ENCODE peak calls at places on chromosomes 5 and 9, in eight cellular contexts. A is BJ; X is stimulated activated CD4-positive, alpha-beta T cell treated with anti-CD3 and anti-CD28 coated beads, Interleukin-2, amount 100 ng/mL, for 24 hours; P is NCI-H524; H is WTC11; C is activated T-cell treated with anti-CD3 and anti-CD28 coated beads for 24 hours; L is AG10803; S is astrocyte of the cerebellum. Q is an unnamed sample.

GRCh38 chr5:180281706-180282105 is 10.2 kb downstream of the MAPK9 start:
- DNase-seq in A (no peak), X (no peak), P (no peak), H (no peak), C (no peak), L (no peak), S (no peak), Q (no peak)

GRCh38 chr9:129331772-129332512 is 153.9 kb upstream of the IER5L start:
- DNase-seq in A (no peak), X (no peak), P (no peak), H (no peak), C (no peak), L (peak; percentile 40), S (no peak), Q (no peak)

GRCh38 chr9:109417585-109418544 is 80.2 kb downstream of the PTPN3 start:
- DNase-seq in A (no peak), X (no peak), P (peak; percentile 50), H (no peak), C (no peak), L (no peak), S (no peak), Q (no peak)

GRCh38 chr5:132836852-132837251 is 6.4 kb upstream of the SHROOM1 start:
- DNase-seq in A (no peak), X (no peak), P (no peak), H (no peak), C (no peak), L (no peak), S (no peak), Q (no peak)

GRCh38 chr9:126236273-126236672 is 90.4 kb upstream of the MVB12B start:
- DNase-seq in A (no peak), X (no peak), P (no peak), H (no peak), C (no peak), L (no peak), S (no peak), Q (no peak)

GRCh38 chr9:79104951-79105350 is 466.8 kb upstream of the TLE4 start:
- DNase-seq in A (no peak), X (no peak), P (peak; percentile 63), H (no peak), C (no peak), L (no peak), S (no peak), Q (no peak)

GRCh38 chr9:5688109-5688508 is 59.2 kb downstream of the RIC1 start:
- DNase-seq in A (no peak), X (no peak), P (no peak), H (no peak), C (no peak), L (no peak), S (no peak), Q (no peak)

GRCh38 chr5:1702318-1702717 is 97.3 kb downstream of the MRPL36 start:
- DNase-seq in A (no peak), X (no peak), P (no peak), H (no peak), C (no peak), L (no peak), S (no peak), Q (no peak)

GRCh38 chr5:108326982-108327381 is 54.9 kb downstream of the FBXL17 start:
- DNase-seq in A (no peak), X (no peak), P (no peak), H (no peak), C (no peak), L (no peak), S (no peak), Q (no peak)

GRCh38 chr9:80885894-80886293 is 803.5 kb downstream of the TLE1 start:
- DNase-seq in A (no peak), X (no peak), P (peak; percentile 29), H (peak; percentile 38), C (no peak), L (no peak), S (no peak), Q (no peak)

GRCh38 chr9:34986541-34987047 is 3.0 kb upstream of the DNAJB5 start:
- DNase-seq in A (no peak), X (peak; percentile 46), P (peak; percentile 80), H (peak; percentile 37), C (no peak), L (no peak), S (no peak), Q (peak; percentile 72)

GRCh38 chr5:139676951-139677367 is 28.8 kb downstream of the CXXC5 start:
- DNase-seq in A (no peak), X (no peak), P (no peak), H (no peak), C (no peak), L (no peak), S (no peak), Q (no peak)

GRCh38 chr5:140172473-140172872 is 2.5 kb upstream of the CYSTM1 start:
- DNase-seq in A (no peak), X (no peak), P (no peak), H (no peak), C (no peak), L (no peak), S (no peak), Q (no peak)

GRCh38 chr9:93875330-93875729 is 79.8 kb downstream of the BARX1 start:
- DNase-seq in A (no peak), X (no peak), P (no peak), H (no peak), C (no peak), L (no peak), S (no peak), Q (no peak)

GRCh38 chr9:26260238-26260637 is 582.0 kb upstream of the TUSC1 start:
- DNase-seq in A (no peak), X (no peak), P (no peak), H (no peak), C (no peak), L (peak; percentile 28), S (no peak), Q (no peak)

GRCh38 chr9:129697111-129697955 is 31.9 kb downstream of the PRRX2 start:
- DNase-seq in A (peak; percentile 51), X (peak; percentile 68), P (peak; percentile 51), H (peak; percentile 44), C (peak; percentile 51), L (peak; percentile 85), S (no peak), Q (peak; percentile 39)

GRCh38 chr9:88922091-88922490 is 69.2 kb upstream of the S1PR3 start:
- DNase-seq in A (no peak), X (peak; percentile 59), P (no peak), H (no peak), C (peak; percentile 25), L (no peak), S (no peak), Q (no peak)

GRCh38 chr9:116156621-116157314 is 3.2 kb downstream of the PAPPA start:
- DNase-seq in A (peak; percentile 64), X (no peak), P (peak; percentile 94), H (peak; percentile 56), C (no peak), L (peak; percentile 91), S (no peak), Q (peak; percentile 22)

GRCh38 chr5:180204420-180204819 is 4.6 kb downstream of the RASGEF1C start:
- DNase-seq in A (no peak), X (no peak), P (no peak), H (no peak), C (no peak), L (no peak), S (no peak), Q (no peak)

GRCh38 chr5:15720515-15720914 is 220.5 kb downstream of the FBXL7 start:
- DNase-seq in A (no peak), X (no peak), P (no peak), H (no peak), C (no peak), L (no peak), S (no peak), Q (no peak)

GRCh38 chr5:139847790-139848507 is 52.3 kb downstream of the PSD2 start:
- DNase-seq in A (no peak), X (peak; percentile 77), P (peak; percentile 64), H (peak; percentile 64), C (peak; percentile 66), L (peak; percentile 13), S (no peak), Q (peak; percentile 61)

GRCh38 chr9:131117111-131117761 is 8.2 kb upstream of the NUP214 start:
- DNase-seq in A (no peak), X (no peak), P (no peak), H (no peak), C (no peak), L (no peak), S (no peak), Q (no peak)

GRCh38 chr5:146947181-146947941 is 68.8 kb upstream of the PPP2R2B start:
- DNase-seq in A (no peak), X (peak; percentile 3), P (peak; percentile 29), H (peak; percentile 26), C (no peak), L (no peak), S (no peak), Q (peak; percentile 39)

GRCh38 chr5:179599100-179599499 is 24.4 kb downstream of the HNRNPH1 start:
- DNase-seq in A (no peak), X (no peak), P (no peak), H (no peak), C (no peak), L (no peak), S (no peak), Q (no peak)

GRCh38 chr9:90659626-90660364 is 17.2 kb upstream of the DIRAS2 start:
- DNase-seq in A (no peak), X (no peak), P (no peak), H (no peak), C (no peak), L (peak; percentile 31), S (no peak), Q (no peak)

GRCh38 chr9:94600715-94601114 is 7.1 kb upstream of the FBP2 start:
- DNase-seq in A (no peak), X (no peak), P (no peak), H (no peak), C (no peak), L (no peak), S (no peak), Q (no peak)

GRCh38 chr5:144390133-144390532 is 219.5 kb downstream of the KCTD16 start:
- DNase-seq in A (no peak), X (no peak), P (no peak), H (peak; percentile 16), C (no peak), L (peak; percentile 1), S (no peak), Q (no peak)

GRCh38 chr5:118802335-118802734 is 186.0 kb downstream of the DTWD2 start:
- DNase-seq in A (no peak), X (no peak), P (no peak), H (no peak), C (no peak), L (no peak), S (no peak), Q (no peak)

GRCh38 chr5:142145106-142145900 is 36.7 kb downstream of the NDFIP1 start:
- DNase-seq in A (no peak), X (peak; percentile 66), P (peak; percentile 64), H (peak; percentile 70), C (peak; percentile 51), L (peak; percentile 68), S (peak; percentile 50), Q (peak; percentile 62)

GRCh38 chr5:143426437-143426991 is 23.0 kb upstream of the NR3C1 start:
- DNase-seq in A (no peak), X (no peak), P (no peak), H (no peak), C (no peak), L (no peak), S (no peak), Q (no peak)

GRCh38 chr5:78060421-78060820 is 234.1 kb downstream of the AP3B1 start:
- DNase-seq in A (no peak), X (no peak), P (no peak), H (no peak), C (no peak), L (peak; percentile 18), S (no peak), Q (no peak)

GRCh38 chr5:127577458-127577857 is 60.0 kb downstream of the PRRC1 start:
- DNase-seq in A (no peak), X (no peak), P (no peak), H (no peak), C (no peak), L (no peak), S (no peak), Q (no peak)

GRCh38 chr5:33691846-33692245 is 199.9 kb downstream of the ADAMTS12 start:
- DNase-seq in A (no peak), X (no peak), P (no peak), H (no peak), C (no peak), L (no peak), S (no peak), Q (no peak)

GRCh38 chr9:87712801-87713277 is 13.1 kb upstream of the CTSL start:
- DNase-seq in A (no peak), X (no peak), P (no peak), H (no peak), C (no peak), L (no peak), S (no peak), Q (no peak)

Q was measured in endothelial cell.